ENCODE peak calls at places on chromosomes 7 and 10, in nine cellular contexts. A, V, S, F, N, L, Z, P and T are unnamed samples.
A peak's percentile ranks its signal among the peaks of the same experiment; 100 is the strongest.

GRCh38 chr10:79316671-79317431 is 30.4 kb upstream of the PPIF start:
- DNase-seq in A (no peak), V (no peak), S (peak; percentile 75), F (no peak), N (no peak), L (no peak), Z (no peak), P (no peak), T (peak; percentile 28)

GRCh38 chr10:30855131-30855530 is 176.5 kb downstream of the ZNF438 start:
- DNase-seq in A (no peak), V (no peak), S (no peak), F (no peak), N (no peak), L (no peak), Z (no peak), P (no peak), T (no peak)

GRCh38 chr10:6011558-6011957 is 34.2 kb upstream of the IL15RA start:
- DNase-seq in A (no peak), V (no peak), S (no peak), F (no peak), N (no peak), L (no peak), Z (no peak), P (no peak), T (no peak)

GRCh38 chr7:141999219-141999618 is 3.5 kb downstream of the MGAM start:
- DNase-seq in A (no peak), V (no peak), S (no peak), F (no peak), N (no peak), L (no peak), Z (no peak), P (no peak), T (no peak)

GRCh38 chr10:85594239-85594638 is 772.4 kb downstream of the GRID1 start:
- DNase-seq in A (no peak), V (no peak), S (no peak), F (no peak), N (no peak), L (no peak), Z (no peak), P (no peak), T (peak; percentile 4)

GRCh38 chr10:133445268-133445732 is 8.4 kb upstream of the SCART1 start:
- DNase-seq in A (no peak), V (no peak), S (peak; percentile 72), F (no peak), N (no peak), L (no peak), Z (no peak), P (no peak), T (no peak)

GRCh38 chr10:86733260-86733671 is 23.2 kb upstream of the BMPR1A start:
- DNase-seq in A (no peak), V (peak; percentile 34), S (no peak), F (no peak), N (no peak), L (peak; percentile 15), Z (peak; percentile 29), P (no peak), T (no peak)

GRCh38 chr10:125377368-125377767 is 217.0 kb upstream of the CTBP2 start:
- DNase-seq in A (no peak), V (peak; percentile 41), S (no peak), F (no peak), N (no peak), L (no peak), Z (peak; percentile 17), P (no peak), T (no peak)

GRCh38 chr7:7719235-7719634 is 828 bp upstream of the RPA3 start:
- DNase-seq in A (peak; percentile 2), V (peak; percentile 64), S (no peak), F (peak; percentile 94), N (no peak), L (peak; percentile 96), Z (peak; percentile 87), P (no peak), T (peak; percentile 91)

GRCh38 chr10:77564781-77565589 is 72.6 kb downstream of the KCNMA1 start:
- DNase-seq in A (no peak), V (peak; percentile 82), S (no peak), F (no peak), N (no peak), L (no peak), Z (peak; percentile 8), P (no peak), T (peak; percentile 85)

GRCh38 chr7:21028186-21028989 is 241.7 kb upstream of the SP8 start:
- DNase-seq in A (no peak), V (no peak), S (no peak), F (no peak), N (no peak), L (no peak), Z (no peak), P (no peak), T (peak; percentile 58)

GRCh38 chr10:128178319-128178937 is 52.2 kb upstream of the MKI67 start:
- DNase-seq in A (peak; percentile 21), V (peak; percentile 13), S (no peak), F (no peak), N (peak; percentile 31), L (no peak), Z (peak; percentile 38), P (peak; percentile 18), T (peak; percentile 7)

GRCh38 chr10:27687326-27687725 is 58.3 kb downstream of the MKX start:
- DNase-seq in A (no peak), V (no peak), S (no peak), F (no peak), N (no peak), L (no peak), Z (no peak), P (no peak), T (no peak)

GRCh38 chr10:12412671-12413368 is 63.5 kb downstream of the CAMK1D start:
- DNase-seq in A (peak; percentile 22), V (no peak), S (peak; percentile 31), F (no peak), N (no peak), L (no peak), Z (no peak), P (no peak), T (no peak)

GRCh38 chr7:87199700-87200450 is 19.7 kb downstream of the TMEM243 start:
- DNase-seq in A (no peak), V (no peak), S (no peak), F (no peak), N (no peak), L (no peak), Z (no peak), P (no peak), T (no peak)

GRCh38 chr10:102814456-102814871 is 22.7 kb downstream of the CYP17A1 start:
- DNase-seq in A (no peak), V (no peak), S (peak; percentile 84), F (no peak), N (no peak), L (no peak), Z (peak; percentile 73), P (no peak), T (peak; percentile 78)

GRCh38 chr10:80471715-80472233 is 17.7 kb downstream of the TSPAN14 start:
- DNase-seq in A (no peak), V (no peak), S (no peak), F (no peak), N (no peak), L (no peak), Z (no peak), P (no peak), T (no peak)

GRCh38 chr10:75003891-75004290 is 107.6 kb upstream of the SAMD8 start:
- DNase-seq in A (no peak), V (no peak), S (no peak), F (no peak), N (no peak), L (no peak), Z (no peak), P (no peak), T (no peak)

GRCh38 chr7:45646207-45646821 is 72.1 kb downstream of the ADCY1 start:
- DNase-seq in A (no peak), V (no peak), S (no peak), F (no peak), N (no peak), L (no peak), Z (no peak), P (no peak), T (no peak)

GRCh38 chr7:26843696-26844095 is 20.7 kb downstream of the SKAP2 start:
- DNase-seq in A (no peak), V (no peak), S (no peak), F (no peak), N (no peak), L (no peak), Z (no peak), P (no peak), T (no peak)

GRCh38 chr7:81688622-81689411 is 81.0 kb downstream of the HGF start:
- DNase-seq in A (no peak), V (no peak), S (no peak), F (no peak), N (no peak), L (no peak), Z (no peak), P (no peak), T (no peak)

GRCh38 chr7:311796-312195 is 21.8 kb downstream of the FOXL3 start:
- DNase-seq in A (no peak), V (no peak), S (peak; percentile 38), F (no peak), N (no peak), L (no peak), Z (no peak), P (no peak), T (no peak)

GRCh38 chr7:50962962-50963374 is 180.3 kb upstream of the GRB10 start:
- DNase-seq in A (no peak), V (peak; percentile 72), S (peak; percentile 80), F (no peak), N (no peak), L (peak; percentile 95), Z (peak; percentile 75), P (no peak), T (peak; percentile 94)

GRCh38 chr10:121841862-121842261 is 86.0 kb downstream of the ATE1 start:
- DNase-seq in A (no peak), V (no peak), S (no peak), F (no peak), N (no peak), L (no peak), Z (no peak), P (no peak), T (no peak)

GRCh38 chr7:116271980-116272886 is 61.9 kb downstream of the TES start:
- DNase-seq in A (no peak), V (peak; percentile 95), S (no peak), F (peak; percentile 93), N (no peak), L (no peak), Z (peak; percentile 94), P (no peak), T (peak; percentile 95)

GRCh38 chr10:8787649-8788048 is 733.2 kb downstream of the GATA3 start:
- DNase-seq in A (no peak), V (no peak), S (no peak), F (no peak), N (no peak), L (no peak), Z (no peak), P (no peak), T (no peak)

GRCh38 chr7:88818552-88818951 is 23.0 kb upstream of the TEX47 start:
- DNase-seq in A (no peak), V (no peak), S (no peak), F (no peak), N (no peak), L (no peak), Z (no peak), P (no peak), T (no peak)